ENCODE peak calls at places on chromosome 3, in five cellular contexts. D, X, S, L and F are unnamed samples.

GRCh38 chr3:177498037-177498857 is 301.0 kb upstream of the TBL1XR1 start:
- DNase-seq in D (no peak), X (no peak), S (no peak), L (no peak), F (no peak)

GRCh38 chr3:171460226-171461086 is at the start of gene TNIK:
- DNase-seq in D (peak), X (peak), S (peak), L (peak), F (peak)

GRCh38 chr3:64470436-64470835 is 217.4 kb downstream of the ADAMTS9 start:
- DNase-seq in D (no peak), X (no peak), S (no peak), L (no peak), F (no peak)

GRCh38 chr3:46934508-46935167 is 41.9 kb downstream of the CCDC12 start:
- DNase-seq in D (no peak), X (no peak), S (peak), L (no peak), F (peak)

GRCh38 chr3:127420825-127421224 is 133.0 kb upstream of the PRR20G start:
- DNase-seq in D (no peak), X (no peak), S (no peak), L (no peak), F (no peak)

GRCh38 chr3:30245805-30246622 is 360.4 kb upstream of the TGFBR2 start:
- DNase-seq in D (no peak), X (peak), S (no peak), L (no peak), F (no peak)

GRCh38 chr3:188272481-188273372 is 118.8 kb downstream of the LPP start:
- DNase-seq in D (no peak), X (no peak), S (no peak), L (no peak), F (no peak)

GRCh38 chr3:46668591-46668990 is 24.9 kb downstream of the ALS2CL start:
- DNase-seq in D (no peak), X (no peak), S (no peak), L (no peak), F (peak)

GRCh38 chr3:11600501-11601282 is 43.0 kb downstream of the VGLL4 start:
- DNase-seq in D (no peak), X (peak), S (no peak), L (no peak), F (peak)

GRCh38 chr3:160720123-160720746 is 35.8 kb upstream of the PPM1L start:
- DNase-seq in D (no peak), X (no peak), S (no peak), L (peak), F (no peak)